ENCODE peak calls at places on chromosomes 7 and 10, in seven cellular contexts. One of them, this sample, is unnamed.

GRCh38 chr10:100148353-100149211 is 37.2 kb downstream of the ERLIN1 start:
- DNase-seq in fibroblast of lung: no peak
- DNase-seq in H9: no peak
- DNase-seq in neural progenitor cell: no peak
- DNase-seq in GM13977: peak; percentile 56
- DNase-seq in IMR-90: peak; percentile 58
- DNase-seq in astrocyte: peak; percentile 37
- DNase-seq in this sample: no peak

GRCh38 chr10:86699991-86700840 is 31.9 kb downstream of the LDB3 start:
- DNase-seq in fibroblast of lung: no peak
- DNase-seq in H9: no peak
- DNase-seq in neural progenitor cell: no peak
- DNase-seq in GM13977: no peak
- DNase-seq in IMR-90: no peak
- DNase-seq in astrocyte: no peak
- DNase-seq in this sample: no peak

GRCh38 chr7:28315565-28316420 is 96.5 kb upstream of the CREB5 start:
- DNase-seq in fibroblast of lung: peak; percentile 79
- DNase-seq in H9: no peak
- DNase-seq in neural progenitor cell: no peak
- DNase-seq in GM13977: no peak
- DNase-seq in IMR-90: peak; percentile 87
- DNase-seq in astrocyte: peak; percentile 65
- DNase-seq in this sample: no peak

GRCh38 chr10:7488418-7488829 is 77.6 kb upstream of the SFMBT2 start:
- DNase-seq in fibroblast of lung: peak; percentile 64
- DNase-seq in H9: no peak
- DNase-seq in neural progenitor cell: no peak
- DNase-seq in GM13977: no peak
- DNase-seq in IMR-90: peak; percentile 15
- DNase-seq in astrocyte: no peak
- DNase-seq in this sample: no peak

GRCh38 chr7:851204-851603 is 18.9 kb downstream of the SUN1 start:
- DNase-seq in fibroblast of lung: no peak
- DNase-seq in H9: no peak
- DNase-seq in neural progenitor cell: no peak
- DNase-seq in GM13977: no peak
- DNase-seq in IMR-90: no peak
- DNase-seq in astrocyte: no peak
- DNase-seq in this sample: no peak

GRCh38 chr7:34709771-34710170 is 51.8 kb downstream of the NPSR1 start:
- DNase-seq in fibroblast of lung: no peak
- DNase-seq in H9: no peak
- DNase-seq in neural progenitor cell: no peak
- DNase-seq in GM13977: no peak
- DNase-seq in IMR-90: no peak
- DNase-seq in astrocyte: no peak
- DNase-seq in this sample: no peak

GRCh38 chr7:19442016-19442785 is 266.6 kb downstream of the POLR1F start:
- DNase-seq in fibroblast of lung: peak; percentile 76
- DNase-seq in H9: peak; percentile 43
- DNase-seq in neural progenitor cell: peak; percentile 67
- DNase-seq in GM13977: peak; percentile 10
- DNase-seq in IMR-90: peak; percentile 75
- DNase-seq in astrocyte: peak; percentile 34
- DNase-seq in this sample: no peak

GRCh38 chr10:71339796-71340589 is 20.9 kb downstream of the SLC29A3 start:
- DNase-seq in fibroblast of lung: no peak
- DNase-seq in H9: no peak
- DNase-seq in neural progenitor cell: no peak
- DNase-seq in GM13977: no peak
- DNase-seq in IMR-90: no peak
- DNase-seq in astrocyte: no peak
- DNase-seq in this sample: no peak

GRCh38 chr10:100612601-100613595 is 77.2 kb downstream of the HIF1AN start:
- DNase-seq in fibroblast of lung: no peak
- DNase-seq in H9: no peak
- DNase-seq in neural progenitor cell: no peak
- DNase-seq in GM13977: no peak
- DNase-seq in IMR-90: no peak
- DNase-seq in astrocyte: no peak
- DNase-seq in this sample: no peak

GRCh38 chr7:143387156-143387975 is 6.2 kb downstream of the ZYX start:
- DNase-seq in fibroblast of lung: no peak
- DNase-seq in H9: peak; percentile 59
- DNase-seq in neural progenitor cell: peak; percentile 31
- DNase-seq in GM13977: no peak
- DNase-seq in IMR-90: no peak
- DNase-seq in astrocyte: no peak
- DNase-seq in this sample: no peak

GRCh38 chr7:12357508-12357907 is 46.2 kb downstream of the VWDE start:
- DNase-seq in fibroblast of lung: no peak
- DNase-seq in H9: no peak
- DNase-seq in neural progenitor cell: no peak
- DNase-seq in GM13977: peak; percentile 12
- DNase-seq in IMR-90: no peak
- DNase-seq in astrocyte: no peak
- DNase-seq in this sample: no peak

GRCh38 chr7:49776994-49777393 is 3.6 kb downstream of the VWC2 start:
- DNase-seq in fibroblast of lung: no peak
- DNase-seq in H9: peak; percentile 74
- DNase-seq in neural progenitor cell: peak; percentile 79
- DNase-seq in GM13977: no peak
- DNase-seq in IMR-90: no peak
- DNase-seq in astrocyte: no peak
- DNase-seq in this sample: no peak

GRCh38 chr7:137343483-137343841 is at the start of gene PTN:
- DNase-seq in fibroblast of lung: peak; percentile 65
- DNase-seq in H9: peak; percentile 76
- DNase-seq in neural progenitor cell: peak; percentile 79
- DNase-seq in GM13977: no peak
- DNase-seq in IMR-90: peak; percentile 79
- DNase-seq in astrocyte: peak; percentile 77
- DNase-seq in this sample: no peak

GRCh38 chr10:14800397-14800796 is 25.7 kb upstream of the FAM107B start:
- DNase-seq in fibroblast of lung: no peak
- DNase-seq in H9: no peak
- DNase-seq in neural progenitor cell: no peak
- DNase-seq in GM13977: no peak
- DNase-seq in IMR-90: no peak
- DNase-seq in astrocyte: no peak
- DNase-seq in this sample: no peak

GRCh38 chr7:126856691-126857291 is 395.9 kb downstream of the GRM8 start:
- DNase-seq in fibroblast of lung: no peak
- DNase-seq in H9: no peak
- DNase-seq in neural progenitor cell: peak; percentile 70
- DNase-seq in GM13977: peak; percentile 18
- DNase-seq in IMR-90: no peak
- DNase-seq in astrocyte: no peak
- DNase-seq in this sample: no peak

GRCh38 chr7:128833148-128833938 is 3.1 kb downstream of the FLNC start:
- DNase-seq in fibroblast of lung: peak; percentile 91
- DNase-seq in H9: peak; percentile 64
- DNase-seq in neural progenitor cell: peak; percentile 69
- DNase-seq in GM13977: no peak
- DNase-seq in IMR-90: peak; percentile 88
- DNase-seq in astrocyte: peak; percentile 93
- DNase-seq in this sample: no peak

GRCh38 chr10:72086466-72087391 is 1.6 kb downstream of the SPOCK2 start:
- DNase-seq in fibroblast of lung: no peak
- DNase-seq in H9: peak; percentile 81
- DNase-seq in neural progenitor cell: peak; percentile 75
- DNase-seq in GM13977: peak; percentile 58
- DNase-seq in IMR-90: peak; percentile 19
- DNase-seq in astrocyte: peak; percentile 34
- DNase-seq in this sample: peak; percentile 55

GRCh38 chr7:127647636-127648035 is 4.4 kb upstream of the SND1 start:
- DNase-seq in fibroblast of lung: no peak
- DNase-seq in H9: no peak
- DNase-seq in neural progenitor cell: no peak
- DNase-seq in GM13977: no peak
- DNase-seq in IMR-90: no peak
- DNase-seq in astrocyte: no peak
- DNase-seq in this sample: no peak

GRCh38 chr10:123795846-123796590 is 95.6 kb downstream of the CPXM2 start:
- DNase-seq in fibroblast of lung: no peak
- DNase-seq in H9: no peak
- DNase-seq in neural progenitor cell: no peak
- DNase-seq in GM13977: no peak
- DNase-seq in IMR-90: no peak
- DNase-seq in astrocyte: no peak
- DNase-seq in this sample: no peak

GRCh38 chr7:88233828-88234227 is 14.0 kb upstream of the SRI start:
- DNase-seq in fibroblast of lung: no peak
- DNase-seq in H9: no peak
- DNase-seq in neural progenitor cell: no peak
- DNase-seq in GM13977: no peak
- DNase-seq in IMR-90: no peak
- DNase-seq in astrocyte: no peak
- DNase-seq in this sample: no peak

GRCh38 chr7:125316451-125316850 is 386.8 kb upstream of the POT1 start:
- DNase-seq in fibroblast of lung: no peak
- DNase-seq in H9: peak; percentile 91
- DNase-seq in neural progenitor cell: peak; percentile 77
- DNase-seq in GM13977: no peak
- DNase-seq in IMR-90: no peak
- DNase-seq in astrocyte: no peak
- DNase-seq in this sample: no peak

GRCh38 chr10:92787557-92788152 is 60.7 kb upstream of the EXOC6 start:
- DNase-seq in fibroblast of lung: no peak
- DNase-seq in H9: peak; percentile 72
- DNase-seq in neural progenitor cell: no peak
- DNase-seq in GM13977: no peak
- DNase-seq in IMR-90: no peak
- DNase-seq in astrocyte: no peak
- DNase-seq in this sample: no peak

GRCh38 chr10:17075510-17075909 is 54.1 kb downstream of the CUBN start:
- DNase-seq in fibroblast of lung: peak; percentile 95
- DNase-seq in H9: no peak
- DNase-seq in neural progenitor cell: no peak
- DNase-seq in GM13977: no peak
- DNase-seq in IMR-90: peak; percentile 96
- DNase-seq in astrocyte: peak; percentile 95
- DNase-seq in this sample: no peak

GRCh38 chr7:24882989-24883631 is 96.9 kb downstream of the OSBPL3 start:
- DNase-seq in fibroblast of lung: peak; percentile 67
- DNase-seq in H9: no peak
- DNase-seq in neural progenitor cell: no peak
- DNase-seq in GM13977: no peak
- DNase-seq in IMR-90: peak; percentile 82
- DNase-seq in astrocyte: peak; percentile 81
- DNase-seq in this sample: no peak

GRCh38 chr7:69597278-69598076 is 798 bp upstream of the AUTS2 start:
- DNase-seq in fibroblast of lung: peak; percentile 11
- DNase-seq in H9: peak; percentile 63
- DNase-seq in neural progenitor cell: peak; percentile 51
- DNase-seq in GM13977: peak; percentile 42
- DNase-seq in IMR-90: no peak
- DNase-seq in astrocyte: no peak
- DNase-seq in this sample: peak; percentile 57

GRCh38 chr10:128540806-128541739 is 414.9 kb upstream of the MKI67 start:
- DNase-seq in fibroblast of lung: no peak
- DNase-seq in H9: peak; percentile 92
- DNase-seq in neural progenitor cell: peak; percentile 63
- DNase-seq in GM13977: no peak
- DNase-seq in IMR-90: no peak
- DNase-seq in astrocyte: no peak
- DNase-seq in this sample: no peak

GRCh38 chr7:48130658-48131108 is 40.6 kb upstream of the ABCA13 start:
- DNase-seq in fibroblast of lung: no peak
- DNase-seq in H9: no peak
- DNase-seq in neural progenitor cell: no peak
- DNase-seq in GM13977: no peak
- DNase-seq in IMR-90: peak; percentile 33
- DNase-seq in astrocyte: peak; percentile 49
- DNase-seq in this sample: no peak

GRCh38 chr7:104963991-104964385 is 50.0 kb upstream of the KMT2E start:
- DNase-seq in fibroblast of lung: peak; percentile 81
- DNase-seq in H9: no peak
- DNase-seq in neural progenitor cell: no peak
- DNase-seq in GM13977: no peak
- DNase-seq in IMR-90: peak; percentile 96
- DNase-seq in astrocyte: peak; percentile 72
- DNase-seq in this sample: no peak

GRCh38 chr10:7170626-7171322 is 240.1 kb downstream of the SFMBT2 start:
- DNase-seq in fibroblast of lung: no peak
- DNase-seq in H9: no peak
- DNase-seq in neural progenitor cell: no peak
- DNase-seq in GM13977: no peak
- DNase-seq in IMR-90: no peak
- DNase-seq in astrocyte: no peak
- DNase-seq in this sample: no peak

GRCh38 chr10:58892039-58892665 is 284.3 kb upstream of the PHYHIPL start:
- DNase-seq in fibroblast of lung: peak; percentile 4
- DNase-seq in H9: no peak
- DNase-seq in neural progenitor cell: no peak
- DNase-seq in GM13977: no peak
- DNase-seq in IMR-90: no peak
- DNase-seq in astrocyte: peak; percentile 29
- DNase-seq in this sample: no peak
- TF ChIP-seq CTCF in fibroblast of lung: no peak
- TF ChIP-seq CTCF in H9: no peak
- TF ChIP-seq CTCF in neural progenitor cell: no peak
- TF ChIP-seq CTCF in GM13977: no peak
- TF ChIP-seq CTCF in IMR-90: no peak
- TF ChIP-seq CTCF in astrocyte: no peak
- TF ChIP-seq CTCF in this sample: no peak

GRCh38 chr7:87059525-87060287 is at the start of gene ELAPOR2:
- DNase-seq in fibroblast of lung: peak; percentile 12
- DNase-seq in H9: peak; percentile 90
- DNase-seq in neural progenitor cell: peak; percentile 95
- DNase-seq in GM13977: peak; percentile 91
- DNase-seq in IMR-90: peak; percentile 8
- DNase-seq in astrocyte: peak; percentile 18
- DNase-seq in this sample: peak; percentile 94
- TF ChIP-seq CTCF in fibroblast of lung: peak; percentile 14
- TF ChIP-seq CTCF in H9: peak; percentile 68
- TF ChIP-seq CTCF in neural progenitor cell: peak; percentile 63
- TF ChIP-seq CTCF in GM13977: peak; percentile 87
- TF ChIP-seq CTCF in IMR-90: peak; percentile 27
- TF ChIP-seq CTCF in astrocyte: no peak
- TF ChIP-seq CTCF in this sample: no peak

DNA sequence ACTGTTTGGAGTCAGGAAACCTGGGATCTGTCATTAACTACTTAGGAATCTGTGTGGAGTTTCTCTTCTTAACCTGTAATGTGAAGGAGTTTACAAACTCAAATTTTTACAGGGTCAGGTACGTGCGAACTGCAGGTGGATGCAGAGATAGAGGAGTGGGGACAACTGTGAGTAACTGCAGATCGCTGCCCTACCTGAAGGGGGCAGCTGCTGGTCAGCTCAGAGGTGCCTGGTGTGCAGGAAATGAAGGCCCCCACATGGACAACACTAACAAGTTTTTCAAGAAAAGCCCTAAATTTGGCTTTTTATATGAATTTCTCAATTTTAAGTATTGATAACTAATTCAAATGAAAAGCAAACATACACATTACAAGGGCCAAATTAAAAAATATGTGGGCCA is 380.0 kb downstream of the REEP3 start:
- DNase-seq in fibroblast of lung: no peak
- DNase-seq in H9: peak; percentile 50
- DNase-seq in neural progenitor cell: no peak
- DNase-seq in GM13977: no peak
- DNase-seq in IMR-90: no peak
- DNase-seq in astrocyte: no peak
- DNase-seq in this sample: no peak
- TF ChIP-seq CTCF in fibroblast of lung: peak; percentile 10
- TF ChIP-seq CTCF in H9: peak; percentile 75
- TF ChIP-seq CTCF in neural progenitor cell: peak; percentile 50
- TF ChIP-seq CTCF in GM13977: peak; percentile 54
- TF ChIP-seq CTCF in IMR-90: no peak
- TF ChIP-seq CTCF in astrocyte: no peak
- TF ChIP-seq CTCF in this sample: no peak

GRCh38 chr7:4738711-4739527 is 36.5 kb upstream of the AP5Z1 start:
- DNase-seq in fibroblast of lung: peak; percentile 91
- DNase-seq in H9: peak; percentile 80
- DNase-seq in neural progenitor cell: peak; percentile 81
- DNase-seq in GM13977: no peak
- DNase-seq in IMR-90: peak; percentile 95
- DNase-seq in astrocyte: peak; percentile 90
- DNase-seq in this sample: no peak
- TF ChIP-seq CTCF in fibroblast of lung: peak; percentile 18
- TF ChIP-seq CTCF in H9: no peak
- TF ChIP-seq CTCF in neural progenitor cell: no peak
- TF ChIP-seq CTCF in GM13977: no peak
- TF ChIP-seq CTCF in IMR-90: peak; percentile 22
- TF ChIP-seq CTCF in astrocyte: no peak
- TF ChIP-seq CTCF in this sample: no peak

This sample was measured in activated B cell treated with CpG ODN at 0.5 μM for 24 hours.